ENCODE peak calls at places on chromosomes 16 and 17, in eight cellular contexts. I is hepatocyte, B is fibroblast of lung, G is A549, H is right atrium auricular region, K is lower leg skin, F is neural progenitor cell, A is uterus. Q is an unnamed sample.

GRCh38 chr16:57703416-57704010 is 8.9 kb downstream of the DRC7 start:
- DNase-seq in I (no peak), B (no peak), G (no peak), H (no peak), K (no peak), F (no peak), A (no peak), Q (no peak)

GRCh38 chr16:57648590-57649442 is 19.3 kb upstream of the ADGRG3 start:
- DNase-seq in I (peak; percentile 86), B (peak; percentile 73), G (peak; percentile 85), H (peak; percentile 85), K (peak; percentile 73), F (peak; percentile 88), A (peak; percentile 63), Q (peak; percentile 94)

GRCh38 chr16:11181889-11182279 is 74.1 kb downstream of the SOCS1 start:
- DNase-seq in I (no peak), B (peak; percentile 34), G (no peak), H (peak; percentile 62), K (peak; percentile 54), F (no peak), A (no peak), Q (no peak)

GRCh38 chr17:30958187-30958586 is 12.7 kb upstream of the RNF135 start:
- DNase-seq in I (no peak), B (no peak), G (no peak), H (no peak), K (no peak), F (no peak), A (no peak), Q (no peak)

GRCh38 chr17:59791603-59792457 is 84.4 kb downstream of the VMP1 start:
- DNase-seq in I (no peak), B (no peak), G (peak; percentile 95), H (no peak), K (no peak), F (no peak), A (no peak), Q (no peak)

GRCh38 chr17:518047-518735 is 165.6 kb upstream of the RPH3AL start:
- DNase-seq in I (no peak), B (no peak), G (no peak), H (no peak), K (no peak), F (no peak), A (no peak), Q (no peak)

GRCh38 chr17:1122681-1123396 is 56.9 kb downstream of the ABR start:
- DNase-seq in I (peak; percentile 84), B (peak; percentile 67), G (peak; percentile 71), H (peak; percentile 88), K (peak; percentile 73), F (peak; percentile 78), A (peak; percentile 87), Q (no peak)

GRCh38 chr17:1996243-1997145 is 28.6 kb downstream of the RTN4RL1 start:
- DNase-seq in I (no peak), B (no peak), G (no peak), H (no peak), K (no peak), F (no peak), A (no peak), Q (no peak)

GRCh38 chr17:40092581-40092980 is 7.8 kb downstream of the NR1D1 start:
- DNase-seq in I (no peak), B (no peak), G (no peak), H (no peak), K (peak; percentile 21), F (no peak), A (peak; percentile 61), Q (no peak)

GRCh38 chr17:80487511-80487910 is 11.1 kb upstream of the NPTX1 start:
- DNase-seq in I (no peak), B (no peak), G (no peak), H (no peak), K (no peak), F (no peak), A (no peak), Q (no peak)

GRCh38 chr16:89667633-89668032 is 10.0 kb downstream of the SPATA33 start:
- DNase-seq in I (no peak), B (no peak), G (no peak), H (no peak), K (no peak), F (no peak), A (no peak), Q (no peak)

GRCh38 chr17:42061641-42062487 is 11.5 kb upstream of the C17orf113 start:
- DNase-seq in I (no peak), B (no peak), G (no peak), H (no peak), K (no peak), F (no peak), A (no peak), Q (no peak)

GRCh38 chr17:82129095-82129494 is 31.1 kb upstream of the FASN start:
- DNase-seq in I (no peak), B (no peak), G (no peak), H (no peak), K (no peak), F (no peak), A (no peak), Q (no peak)

GRCh38 chr17:79073706-79074088 is 927 bp upstream of the ENGASE start:
- DNase-seq in I (peak; percentile 72), B (no peak), G (no peak), H (no peak), K (no peak), F (no peak), A (no peak), Q (no peak)

GRCh38 chr17:64306850-64307463 is 43.9 kb upstream of the TEX2 start:
- DNase-seq in I (peak; percentile 80), B (peak; percentile 83), G (peak; percentile 76), H (peak; percentile 80), K (peak; percentile 52), F (peak; percentile 74), A (peak; percentile 59), Q (no peak)

GRCh38 chr17:30717290-30718098 is 107.0 kb downstream of the CRLF3 start:
- DNase-seq in I (no peak), B (no peak), G (no peak), H (no peak), K (no peak), F (no peak), A (no peak), Q (no peak)

GRCh38 chr16:29676989-29677388 is 2.0 kb upstream of the QPRT start:
- DNase-seq in I (no peak), B (no peak), G (no peak), H (no peak), K (no peak), F (no peak), A (no peak), Q (no peak)

GRCh38 chr16:29674188-29674587 is 4.8 kb upstream of the QPRT start:
- DNase-seq in I (no peak), B (peak; percentile 52), G (no peak), H (peak; percentile 60), K (no peak), F (no peak), A (peak; percentile 80), Q (no peak)

GRCh38 chr16:29678691-29679267 is at the start of gene QPRT:
- DNase-seq in I (peak; percentile 92), B (peak; percentile 78), G (peak; percentile 21), H (no peak), K (no peak), F (peak; percentile 87), A (peak; percentile 47), Q (no peak)

GRCh38 chr16:29673501-29673900 is 5.5 kb upstream of the QPRT start:
- DNase-seq in I (no peak), B (no peak), G (no peak), H (no peak), K (no peak), F (no peak), A (no peak), Q (no peak)

GRCh38 chr16:29675811-29676643 is 3.0 kb upstream of the QPRT start:
- DNase-seq in I (no peak), B (peak; percentile 31), G (peak; percentile 46), H (no peak), K (no peak), F (peak; percentile 70), A (no peak), Q (no peak)
- TF ChIP-seq CTCF in I (no peak), B (no peak), G (no peak), H (no peak), K (no peak), F (no peak), A (no peak), Q (no peak)

DNA sequence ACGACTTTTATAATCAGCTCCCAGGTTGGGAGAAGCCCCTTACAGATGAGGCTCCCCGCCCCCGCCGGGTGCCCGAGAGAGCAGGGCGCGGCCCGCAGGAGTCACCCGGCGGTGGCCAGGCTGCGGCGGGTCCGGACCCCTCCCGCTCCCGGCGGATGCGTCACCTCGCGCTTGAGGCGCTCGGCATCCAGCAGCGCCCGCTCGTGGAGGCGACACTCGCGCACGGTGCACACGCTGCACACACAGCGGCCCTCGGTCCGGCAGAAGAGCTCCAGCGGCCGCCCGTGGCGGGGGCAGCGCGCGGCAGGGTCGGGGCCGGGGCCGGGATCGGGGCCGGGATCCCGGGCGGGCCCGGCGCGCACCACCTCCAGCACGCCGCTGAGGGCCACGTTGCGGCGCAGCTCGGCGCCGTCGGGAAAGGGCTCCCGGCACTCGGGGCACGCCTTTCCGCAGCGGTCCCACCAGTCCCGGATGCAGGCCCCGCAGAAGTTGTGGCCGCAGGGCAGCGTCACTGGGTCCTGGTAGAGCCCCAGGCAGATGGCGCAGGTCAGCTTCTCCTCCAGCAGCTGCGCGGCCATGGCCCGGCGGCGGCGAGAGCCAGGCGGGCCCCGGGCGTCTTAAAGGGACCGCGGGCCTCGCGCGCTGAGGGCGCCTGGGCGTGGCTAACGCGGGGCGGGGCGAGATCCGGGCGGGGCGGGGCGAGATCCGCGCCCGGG is at the start of gene TRIM65:
- DNase-seq in I (peak; percentile 94), B (peak; percentile 78), G (peak; percentile 83), H (peak; percentile 89), K (peak; percentile 81), F (peak; percentile 91), A (peak; percentile 84), Q (peak; percentile 90)
- TF ChIP-seq CTCF in I (peak; percentile 33), B (peak; percentile 22), G (peak; percentile 59), H (peak; percentile 62), K (no peak), F (peak; percentile 12), A (peak; percentile 74), Q (peak; percentile 40)

DNA sequence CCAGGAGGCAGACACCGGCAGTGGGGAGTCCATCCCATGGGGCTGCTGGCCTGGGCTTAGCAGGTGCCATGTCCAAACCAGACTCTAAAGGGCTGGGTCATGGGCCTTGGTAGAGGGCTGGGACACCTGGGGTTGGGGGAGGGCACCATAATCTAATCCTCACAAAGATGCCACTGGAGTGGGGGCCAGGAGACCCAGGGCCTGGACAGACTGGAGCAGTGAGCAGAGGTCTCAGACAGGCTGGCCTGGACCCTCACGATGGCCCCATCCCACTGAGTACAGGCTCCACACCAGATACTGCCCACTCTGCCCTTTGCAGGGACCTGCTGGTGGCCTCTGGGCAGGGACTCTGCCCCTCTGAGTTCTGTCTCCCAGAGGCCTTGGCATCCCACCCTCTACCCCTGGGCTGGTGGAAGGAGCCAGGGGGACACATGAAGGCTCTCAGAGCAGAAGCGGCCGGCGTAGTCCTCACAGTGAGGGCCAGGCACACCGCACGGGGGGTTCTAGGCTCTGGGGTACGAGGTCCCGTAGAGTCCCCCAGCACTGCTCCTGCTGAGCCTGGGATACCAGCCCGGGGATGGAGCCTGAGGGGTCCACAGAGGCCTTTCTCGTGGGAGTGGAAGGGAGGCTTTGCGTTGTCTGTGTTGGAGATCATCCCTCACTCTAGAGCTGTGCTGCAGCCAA is 10.0 kb upstream of the SRRM2 start:
- DNase-seq in I (no peak), B (no peak), G (no peak), H (no peak), K (no peak), F (no peak), A (no peak), Q (no peak)
- TF ChIP-seq CTCF in I (no peak), B (no peak), G (no peak), H (no peak), K (no peak), F (no peak), A (no peak), Q (no peak)

GRCh38 chr16:29961479-29962343 is at the start of gene TMEM219:
- DNase-seq in I (peak; percentile 96), B (peak; percentile 80), G (peak; percentile 88), H (peak; percentile 88), K (peak; percentile 84), F (peak; percentile 94), A (peak; percentile 89), Q (peak; percentile 98)
- TF ChIP-seq CTCF in I (peak; percentile 30), B (peak; percentile 34), G (no peak), H (peak; percentile 35), K (no peak), F (peak; percentile 50), A (peak; percentile 88), Q (peak; percentile 55)